ENCODE peak calls at places on chromosomes 13 and 19, in nine cellular contexts. One of them, this sample, is unnamed.

GRCh38 chr19:45581576-45581975 is 3.0 kb downstream of the OPA3 start:
- DNase-seq in effector memory CD4-positive, alpha-beta T cell: no peak
- DNase-seq in body of pancreas: no peak
- DNase-seq in CD8-positive, alpha-beta T cell: no peak
- DNase-seq in neural progenitor cell: no peak
- DNase-seq in OCI-LY7: no peak
- DNase-seq in trophoblast cell: peak
- DNase-seq in heart left ventricle: no peak
- DNase-seq in dorsolateral prefrontal cortex: no peak
- DNase-seq in this sample: no peak

GRCh38 chr19:43624933-43625332 is 5.5 kb upstream of the ZNF428 start:
- DNase-seq in trophoblast cell: peak
- DNase-seq in dorsolateral prefrontal cortex: no peak
- DNase-seq in CD8-positive, alpha-beta T cell: peak
- DNase-seq in heart left ventricle: peak
- DNase-seq in OCI-LY7: peak
- DNase-seq in neural progenitor cell: peak
- DNase-seq in effector memory CD4-positive, alpha-beta T cell: peak
- DNase-seq in body of pancreas: peak
- DNase-seq in this sample: peak

GRCh38 chr13:27083183-27083582 is 88.4 kb downstream of the USP12 start:
- DNase-seq in body of pancreas: no peak
- DNase-seq in trophoblast cell: no peak
- DNase-seq in CD8-positive, alpha-beta T cell: no peak
- DNase-seq in neural progenitor cell: no peak
- DNase-seq in dorsolateral prefrontal cortex: no peak
- DNase-seq in effector memory CD4-positive, alpha-beta T cell: no peak
- DNase-seq in heart left ventricle: no peak
- DNase-seq in OCI-LY7: no peak
- DNase-seq in this sample: no peak

GRCh38 chr13:110652755-110653154 is 37.4 kb downstream of the NAXD start:
- DNase-seq in dorsolateral prefrontal cortex: no peak
- DNase-seq in OCI-LY7: no peak
- DNase-seq in body of pancreas: no peak
- DNase-seq in trophoblast cell: no peak
- DNase-seq in heart left ventricle: no peak
- DNase-seq in effector memory CD4-positive, alpha-beta T cell: no peak
- DNase-seq in CD8-positive, alpha-beta T cell: no peak
- DNase-seq in neural progenitor cell: no peak
- DNase-seq in this sample: no peak

GRCh38 chr19:39425744-39426143 is 10.0 kb downstream of the RPS16 start:
- DNase-seq in dorsolateral prefrontal cortex: no peak
- DNase-seq in neural progenitor cell: no peak
- DNase-seq in trophoblast cell: no peak
- DNase-seq in OCI-LY7: no peak
- DNase-seq in heart left ventricle: no peak
- DNase-seq in body of pancreas: no peak
- DNase-seq in effector memory CD4-positive, alpha-beta T cell: no peak
- DNase-seq in CD8-positive, alpha-beta T cell: no peak
- DNase-seq in this sample: no peak

GRCh38 chr19:50203281-50204080 is at the start of gene MYH14:
- DNase-seq in heart left ventricle: peak
- DNase-seq in dorsolateral prefrontal cortex: peak
- DNase-seq in trophoblast cell: peak
- DNase-seq in body of pancreas: peak
- DNase-seq in CD8-positive, alpha-beta T cell: no peak
- DNase-seq in neural progenitor cell: peak
- DNase-seq in OCI-LY7: no peak
- DNase-seq in effector memory CD4-positive, alpha-beta T cell: no peak
- DNase-seq in this sample: peak

GRCh38 chr13:73228546-73228945 is 169.7 kb downstream of the KLF5 start:
- DNase-seq in trophoblast cell: no peak
- DNase-seq in OCI-LY7: no peak
- DNase-seq in body of pancreas: no peak
- DNase-seq in CD8-positive, alpha-beta T cell: peak
- DNase-seq in dorsolateral prefrontal cortex: no peak
- DNase-seq in effector memory CD4-positive, alpha-beta T cell: no peak
- DNase-seq in neural progenitor cell: no peak
- DNase-seq in heart left ventricle: no peak
- DNase-seq in this sample: no peak

GRCh38 chr13:54287062-54287764 is 1258.6 kb downstream of the OLFM4 start:
- DNase-seq in CD8-positive, alpha-beta T cell: no peak
- DNase-seq in OCI-LY7: no peak
- DNase-seq in dorsolateral prefrontal cortex: no peak
- DNase-seq in trophoblast cell: no peak
- DNase-seq in neural progenitor cell: no peak
- DNase-seq in body of pancreas: no peak
- DNase-seq in effector memory CD4-positive, alpha-beta T cell: no peak
- DNase-seq in heart left ventricle: no peak
- DNase-seq in this sample: no peak

GRCh38 chr13:21688056-21688455 is 17.2 kb downstream of the FGF9 start:
- DNase-seq in CD8-positive, alpha-beta T cell: no peak
- DNase-seq in trophoblast cell: no peak
- DNase-seq in heart left ventricle: no peak
- DNase-seq in OCI-LY7: no peak
- DNase-seq in dorsolateral prefrontal cortex: no peak
- DNase-seq in neural progenitor cell: no peak
- DNase-seq in body of pancreas: no peak
- DNase-seq in effector memory CD4-positive, alpha-beta T cell: no peak
- DNase-seq in this sample: no peak

GRCh38 chr13:73429691-73430090 is 370.9 kb downstream of the KLF5 start:
- DNase-seq in trophoblast cell: peak
- DNase-seq in neural progenitor cell: no peak
- DNase-seq in heart left ventricle: no peak
- DNase-seq in dorsolateral prefrontal cortex: no peak
- DNase-seq in effector memory CD4-positive, alpha-beta T cell: no peak
- DNase-seq in CD8-positive, alpha-beta T cell: no peak
- DNase-seq in OCI-LY7: no peak
- DNase-seq in body of pancreas: no peak
- DNase-seq in this sample: no peak

GRCh38 chr13:39144941-39145533 is 106.8 kb downstream of the NHLRC3 start:
- DNase-seq in heart left ventricle: peak
- DNase-seq in effector memory CD4-positive, alpha-beta T cell: no peak
- DNase-seq in OCI-LY7: peak
- DNase-seq in body of pancreas: peak
- DNase-seq in neural progenitor cell: peak
- DNase-seq in CD8-positive, alpha-beta T cell: no peak
- DNase-seq in trophoblast cell: peak
- DNase-seq in dorsolateral prefrontal cortex: peak
- DNase-seq in this sample: no peak

GRCh38 chr13:112217431-112217830 is 150.5 kb downstream of the SOX1 start:
- DNase-seq in dorsolateral prefrontal cortex: no peak
- DNase-seq in body of pancreas: no peak
- DNase-seq in neural progenitor cell: no peak
- DNase-seq in trophoblast cell: no peak
- DNase-seq in OCI-LY7: no peak
- DNase-seq in effector memory CD4-positive, alpha-beta T cell: no peak
- DNase-seq in CD8-positive, alpha-beta T cell: no peak
- DNase-seq in heart left ventricle: no peak
- DNase-seq in this sample: no peak

GRCh38 chr19:30216453-30216852 is 155.7 kb upstream of the ZNF536 start:
- DNase-seq in trophoblast cell: no peak
- DNase-seq in OCI-LY7: no peak
- DNase-seq in body of pancreas: no peak
- DNase-seq in effector memory CD4-positive, alpha-beta T cell: no peak
- DNase-seq in heart left ventricle: no peak
- DNase-seq in dorsolateral prefrontal cortex: no peak
- DNase-seq in CD8-positive, alpha-beta T cell: no peak
- DNase-seq in neural progenitor cell: no peak
- DNase-seq in this sample: no peak

GRCh38 chr19:11410682-11411081 is 8.4 kb downstream of the RGL3 start:
- DNase-seq in neural progenitor cell: no peak
- DNase-seq in dorsolateral prefrontal cortex: no peak
- DNase-seq in effector memory CD4-positive, alpha-beta T cell: no peak
- DNase-seq in trophoblast cell: peak
- DNase-seq in heart left ventricle: no peak
- DNase-seq in body of pancreas: no peak
- DNase-seq in CD8-positive, alpha-beta T cell: no peak
- DNase-seq in OCI-LY7: no peak
- DNase-seq in this sample: no peak

GRCh38 chr19:41928754-41929535 is 696 bp upstream of the ERFL start:
- DNase-seq in neural progenitor cell: peak
- DNase-seq in body of pancreas: peak
- DNase-seq in heart left ventricle: no peak
- DNase-seq in trophoblast cell: no peak
- DNase-seq in CD8-positive, alpha-beta T cell: no peak
- DNase-seq in dorsolateral prefrontal cortex: no peak
- DNase-seq in effector memory CD4-positive, alpha-beta T cell: no peak
- DNase-seq in OCI-LY7: peak
- DNase-seq in this sample: no peak

GRCh38 chr19:10292206-10292788 is 2.5 kb downstream of the ICAM5 start:
- DNase-seq in body of pancreas: peak
- DNase-seq in dorsolateral prefrontal cortex: no peak
- DNase-seq in heart left ventricle: peak
- DNase-seq in effector memory CD4-positive, alpha-beta T cell: peak
- DNase-seq in neural progenitor cell: peak
- DNase-seq in trophoblast cell: peak
- DNase-seq in CD8-positive, alpha-beta T cell: peak
- DNase-seq in OCI-LY7: peak
- DNase-seq in this sample: peak
- H3K4me3 ChIP-seq in body of pancreas: no peak
- H3K4me3 ChIP-seq in dorsolateral prefrontal cortex: peak
- H3K4me3 ChIP-seq in heart left ventricle: peak
- H3K4me3 ChIP-seq in effector memory CD4-positive, alpha-beta T cell: peak
- H3K4me3 ChIP-seq in neural progenitor cell: peak
- H3K4me3 ChIP-seq in trophoblast cell: no peak
- H3K4me3 ChIP-seq in CD8-positive, alpha-beta T cell: peak
- H3K4me3 ChIP-seq in OCI-LY7: peak
- H3K4me3 ChIP-seq in this sample: peak

GRCh38 chr19:7973883-7974282 is 30.4 kb upstream of the TIMM44 start:
- DNase-seq in neural progenitor cell: no peak
- DNase-seq in heart left ventricle: peak
- DNase-seq in dorsolateral prefrontal cortex: peak
- DNase-seq in effector memory CD4-positive, alpha-beta T cell: no peak
- DNase-seq in OCI-LY7: no peak
- DNase-seq in CD8-positive, alpha-beta T cell: no peak
- DNase-seq in body of pancreas: no peak
- DNase-seq in trophoblast cell: no peak
- DNase-seq in this sample: no peak
- H3K27ac ChIP-seq in neural progenitor cell: no peak
- H3K27ac ChIP-seq in heart left ventricle: peak
- H3K27ac ChIP-seq in dorsolateral prefrontal cortex: peak
- H3K27ac ChIP-seq in effector memory CD4-positive, alpha-beta T cell: no peak
- H3K27ac ChIP-seq in OCI-LY7: no peak
- H3K27ac ChIP-seq in CD8-positive, alpha-beta T cell: no peak
- H3K27ac ChIP-seq in body of pancreas: no peak
- H3K27ac ChIP-seq in trophoblast cell: no peak
- H3K27ac ChIP-seq in this sample: no peak

GRCh38 chr19:676343-677105 is at the start of gene FSTL3:
- DNase-seq in CD8-positive, alpha-beta T cell: no peak
- DNase-seq in OCI-LY7: no peak
- DNase-seq in body of pancreas: no peak
- DNase-seq in effector memory CD4-positive, alpha-beta T cell: no peak
- DNase-seq in heart left ventricle: no peak
- DNase-seq in dorsolateral prefrontal cortex: no peak
- DNase-seq in neural progenitor cell: peak
- DNase-seq in trophoblast cell: peak
- DNase-seq in this sample: no peak
- H3K4me3 ChIP-seq in CD8-positive, alpha-beta T cell: no peak
- H3K4me3 ChIP-seq in OCI-LY7: no peak
- H3K4me3 ChIP-seq in body of pancreas: no peak
- H3K4me3 ChIP-seq in effector memory CD4-positive, alpha-beta T cell: no peak
- H3K4me3 ChIP-seq in heart left ventricle: peak
- H3K4me3 ChIP-seq in dorsolateral prefrontal cortex: peak
- H3K4me3 ChIP-seq in neural progenitor cell: peak
- H3K4me3 ChIP-seq in trophoblast cell: peak
- H3K4me3 ChIP-seq in this sample: peak

DNA sequence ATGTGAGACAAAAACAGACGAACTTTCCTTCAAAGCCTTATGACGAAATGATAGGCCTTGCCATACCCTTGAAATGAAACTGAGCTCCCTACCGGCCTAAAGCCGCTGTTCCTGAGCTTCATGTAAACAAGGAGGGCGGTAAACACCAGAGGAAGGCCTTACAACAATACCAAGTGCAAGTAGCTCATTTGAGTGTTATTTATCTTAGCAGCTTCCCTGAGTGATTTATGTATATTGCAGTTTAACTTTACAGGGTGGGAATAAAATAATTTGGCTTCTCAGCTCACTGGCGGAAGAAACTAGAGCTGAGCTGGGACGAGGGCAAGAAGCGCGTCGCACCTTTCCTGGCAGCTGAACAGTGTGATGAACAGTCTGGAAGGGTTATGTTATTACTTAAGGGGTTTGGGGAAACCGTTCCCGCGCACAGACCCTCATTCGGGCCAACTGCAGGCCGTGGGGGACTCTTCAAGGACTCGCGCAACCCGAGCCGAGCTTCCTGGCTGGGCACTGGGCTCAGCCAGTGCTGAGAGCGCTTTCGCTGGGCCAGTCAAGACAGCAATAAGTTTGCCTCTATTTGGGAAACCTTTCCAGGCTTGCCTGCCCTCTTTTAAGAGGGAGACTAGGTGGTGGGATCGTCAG is 111.3 kb downstream of the KCNRG start:
- DNase-seq in body of pancreas: no peak
- DNase-seq in dorsolateral prefrontal cortex: no peak
- DNase-seq in neural progenitor cell: peak
- DNase-seq in CD8-positive, alpha-beta T cell: no peak
- DNase-seq in trophoblast cell: no peak
- DNase-seq in heart left ventricle: no peak
- DNase-seq in OCI-LY7: peak
- DNase-seq in effector memory CD4-positive, alpha-beta T cell: no peak
- DNase-seq in this sample: no peak
- H3K27ac ChIP-seq in body of pancreas: peak
- H3K27ac ChIP-seq in dorsolateral prefrontal cortex: peak
- H3K27ac ChIP-seq in neural progenitor cell: no peak
- H3K27ac ChIP-seq in CD8-positive, alpha-beta T cell: peak
- H3K27ac ChIP-seq in trophoblast cell: no peak
- H3K27ac ChIP-seq in heart left ventricle: peak
- H3K27ac ChIP-seq in OCI-LY7: peak
- H3K27ac ChIP-seq in effector memory CD4-positive, alpha-beta T cell: peak
- H3K27ac ChIP-seq in this sample: peak